ENCODE peak calls at places on chromosome 17, in four cellular contexts. Q, C, D and F are unnamed samples.

GRCh38 chr17:6643460-6644125 is 2.7 kb downstream of the TXNDC17 start:
- DNase-seq in C (no peak), Q (no peak), D (peak), F (no peak)

GRCh38 chr17:66849136-66849655 is 14.3 kb downstream of the CACNG5 start:
- DNase-seq in D (no peak), Q (no peak), C (no peak), F (no peak)

GRCh38 chr17:8859029-8859803 is 8.3 kb downstream of the PIK3R6 start:
- DNase-seq in D (no peak), C (no peak), Q (no peak), F (no peak)

GRCh38 chr17:77459018-77459755 is 318.4 kb downstream of the SEC14L1 start:
- DNase-seq in D (no peak), Q (no peak), C (no peak), F (no peak)

GRCh38 chr17:50452627-50453300 is 15.9 kb downstream of the CHAD start:
- DNase-seq in D (peak), C (no peak), Q (no peak), F (no peak)

GRCh38 chr17:62648247-62648953 is 20.9 kb downstream of the MRC2 start:
- DNase-seq in C (no peak), D (no peak), Q (no peak), F (no peak)

GRCh38 chr17:81837641-81838040 is 2.8 kb upstream of the PPP1R27 start:
- DNase-seq in C (no peak), D (no peak), Q (no peak), F (no peak)

GRCh38 chr17:45784293-45784582 is at the start of gene CRHR1:
- DNase-seq in C (no peak), D (no peak), Q (no peak), F (no peak)

GRCh38 chr17:29612404-29613370 is 10.0 kb downstream of the CORO6 start:
- DNase-seq in D (no peak), Q (no peak), C (no peak), F (no peak)

GRCh38 chr17:8843344-8843743 is 24.1 kb downstream of the PIK3R6 start:
- DNase-seq in D (no peak), Q (no peak), C (no peak), F (no peak)

GRCh38 chr17:63859257-63859656 is 14.2 kb downstream of the CSH2 start:
- DNase-seq in D (no peak), C (no peak), Q (no peak), F (no peak)

GRCh38 chr17:82050761-82051641 is 610 bp downstream of the RFNG start:
- DNase-seq in Q (no peak), D (no peak), C (no peak), F (no peak)

GRCh38 chr17:39872700-39873099 is 4.7 kb downstream of the ZPBP2 start:
- DNase-seq in D (no peak), C (no peak), Q (no peak), F (no peak)

GRCh38 chr17:55157165-55157564 is 107.6 kb upstream of the HLF start:
- DNase-seq in Q (no peak), D (no peak), C (no peak), F (no peak)

GRCh38 chr17:50519141-50519834 is 11.0 kb downstream of the MYCBPAP start:
- DNase-seq in C (no peak), D (no peak), Q (no peak), F (no peak)

GRCh38 chr17:83128306-83129240 is 49.2 kb downstream of the METRNL start:
- DNase-seq in Q (no peak), D (no peak), C (no peak), F (no peak)

GRCh38 chr17:40560592-40561293 is 4.5 kb downstream of the CCR7 start:
- DNase-seq in D (no peak), Q (peak), C (no peak), F (no peak)

GRCh38 chr17:75116681-75117080 is 6.9 kb downstream of the ARMC7 start:
- DNase-seq in Q (no peak), C (no peak), D (no peak), F (no peak)

GRCh38 chr17:18184143-18185007 is 747 bp downstream of the ALKBH5 start:
- DNase-seq in Q (no peak), C (no peak), D (peak), F (peak)

GRCh38 chr17:44269795-44270320 is 1.9 kb upstream of the SLC4A1 start:
- DNase-seq in C (no peak), D (no peak), Q (no peak), F (no peak)

GRCh38 chr17:28563475-28563874 is 7.8 kb downstream of the PIGS start:
- DNase-seq in D (peak), Q (no peak), C (no peak), F (no peak)

GRCh38 chr17:69232650-69233049 is 4.0 kb upstream of the ABCA10 start:
- DNase-seq in Q (no peak), D (no peak), C (no peak), F (no peak)

GRCh38 chr17:79342376-79342775 is 267.8 kb downstream of the ENGASE start:
- DNase-seq in C (no peak), D (no peak), Q (no peak), F (no peak)

GRCh38 chr17:67281053-67281452 is 36.1 kb upstream of the HELZ start:
- DNase-seq in Q (no peak), D (no peak), C (no peak), F (no peak)

GRCh38 chr17:56978441-56979090 is 635 bp downstream of the SCPEP1 start:
- DNase-seq in C (no peak), Q (peak), D (peak), F (no peak)

GRCh38 chr17:13086142-13086769 is 68.4 kb upstream of the ELAC2 start:
- DNase-seq in D (no peak), C (no peak), Q (no peak), F (no peak)

GRCh38 chr17:19787733-19788357 is 39.7 kb upstream of the ALDH3A1 start:
- DNase-seq in Q (no peak), D (no peak), C (no peak), F (no peak)

GRCh38 chr17:58641937-58642336 is 49.9 kb downstream of the TEX14 start:
- DNase-seq in D (no peak), C (no peak), Q (no peak), F (no peak)

GRCh38 chr17:78995761-78996451 is 13.7 kb downstream of the CANT1 start:
- DNase-seq in Q (no peak), D (peak), C (no peak), F (no peak)

GRCh38 chr17:16407911-16408588 is 7.3 kb upstream of the TRPV2 start:
- DNase-seq in D (no peak), C (peak), Q (peak), F (no peak)

GRCh38 chr17:68200689-68201424 is 47.0 kb upstream of the AMZ2 start:
- DNase-seq in Q (peak), C (peak), D (peak), F (peak)

GRCh38 chr17:39929657-39930407 is 2.3 kb downstream of the LRRC3C start:
- DNase-seq in Q (no peak), C (no peak), D (peak), F (no peak)

GRCh38 chr17:49490271-49490670 is 4.8 kb upstream of the NGFR start:
- DNase-seq in Q (no peak), C (no peak), D (no peak), F (no peak)

GRCh38 chr17:38349097-38349904 is 2.3 kb upstream of the SOCS7 start:
- DNase-seq in D (peak), Q (peak), C (peak), F (peak)

GRCh38 chr17:50830994-50831393 is 4.4 kb upstream of the WFIKKN2 start:
- DNase-seq in D (no peak), C (no peak), Q (no peak), F (no peak)

GRCh38 chr17:48973806-48974205 is 5.4 kb upstream of the GIP start:
- DNase-seq in D (no peak), C (no peak), Q (no peak), F (no peak)

GRCh38 chr17:36880506-36880905 is 56.8 kb upstream of the LHX1 start:
- DNase-seq in Q (no peak), C (no peak), D (no peak), F (no peak)

GRCh38 chr17:3889613-3890012 is 3.2 kb downstream of the CAMKK1 start:
- DNase-seq in C (no peak), D (no peak), Q (no peak), F (no peak)